ENCODE peak calls at places on chromosomes 4 and X, in four cellular contexts. U, R, M and I are unnamed samples. For H3K4me1, the result is how much of the 10 kb centered on the place peaks cover.

GRCh38 chrX:108167211-108167872 is 75.8 kb downstream of the ATG4A start:
- DNase-seq in U (no peak), R (no peak), M (peak), I (no peak)

GRCh38 chr4:182805606-182806149 is 111.5 kb downstream of the DCTD start:
- DNase-seq in U (no peak), R (no peak), M (no peak), I (no peak)

GRCh38 chrX:44733931-44734330 is 109.9 kb upstream of the DUSP21 start:
- DNase-seq in U (no peak), R (no peak), M (peak), I (no peak)

GRCh38 chr4:105988671-105989070 is 93.4 kb downstream of the NPNT start:
- DNase-seq in U (no peak), R (no peak), M (no peak), I (no peak)

GRCh38 chr4:145740796-145741195 is 60.9 kb downstream of the C4orf51 start:
- DNase-seq in U (no peak), R (no peak), M (no peak), I (no peak)

GRCh38 chr4:41258783-41259182 is 2.1 kb downstream of the UCHL1 start:
- DNase-seq in U (no peak), R (no peak), M (peak), I (peak)

GRCh38 chr4:5037553-5038551 is 13.4 kb upstream of the STK32B start:
- DNase-seq in U (no peak), R (no peak), M (peak), I (no peak)

GRCh38 chrX:63764946-63765345 is 20.1 kb downstream of the ARHGEF9 start:
- DNase-seq in U (no peak), R (no peak), M (peak), I (no peak)

GRCh38 chr4:183164963-183165362 is 65.9 kb downstream of the WWC2 start:
- DNase-seq in U (no peak), R (no peak), M (peak), I (no peak)

GRCh38 chrX:144566592-144566991 is 680.7 kb upstream of the SPANXN1 start:
- DNase-seq in U (no peak), R (no peak), M (no peak), I (no peak)

GRCh38 chr4:167234388-167234881 is at the start of gene SPOCK3:
- DNase-seq in U (peak), R (peak), M (peak), I (peak)

GRCh38 chrX:63686878-63687714 is 97.9 kb downstream of the ARHGEF9 start:
- DNase-seq in U (no peak), R (no peak), M (peak), I (peak)

GRCh38 chrX:40671126-40671525 is 23.8 kb upstream of the CXorf38 start:
- DNase-seq in U (no peak), R (no peak), M (no peak), I (no peak)

GRCh38 chrX:134459683-134460004 is 321 bp upstream of the HPRT1 start:
- DNase-seq in U (no peak), R (no peak), M (no peak), I (no peak)

GRCh38 chr4:849478-850175 is 23.7 kb upstream of the CPLX1 start:
- DNase-seq in U (peak), R (no peak), M (no peak), I (no peak)

GRCh38 chr4:158796370-158797140 is 27.7 kb downstream of the FNIP2 start:
- DNase-seq in U (no peak), R (peak), M (peak), I (no peak)

GRCh38 chrX:67384403-67384802 is 159.4 kb upstream of the AR start:
- DNase-seq in U (no peak), R (no peak), M (no peak), I (no peak)

GRCh38 chr4:21469438-21470032 is 479.0 kb downstream of the KCNIP4 start:
- DNase-seq in U (no peak), R (no peak), M (peak), I (peak)

GRCh38 chrX:151929131-151929530 is 16.4 kb downstream of the MAGEA4 start:
- DNase-seq in U (no peak), R (no peak), M (no peak), I (no peak)

GRCh38 chr4:79666875-79667274 is 258.8 kb upstream of the GK2 start:
- DNase-seq in U (no peak), R (no peak), M (no peak), I (no peak)

GRCh38 chr4:137705171-137705783 is 173.0 kb upstream of the PCDH18 start:
- DNase-seq in U (no peak), R (no peak), M (peak), I (no peak)

GRCh38 chr4:189002475-189002874 is 863.2 kb downstream of the TRIML1 start:
- DNase-seq in U (no peak), R (no peak), M (no peak), I (no peak)

GRCh38 chr4:48138936-48139335 is 4.9 kb upstream of the TXK start:
- DNase-seq in U (no peak), R (no peak), M (no peak), I (no peak)

GRCh38 chr4:171846232-171846631 is 33.0 kb downstream of the GALNTL6 start:
- DNase-seq in U (no peak), R (no peak), M (peak), I (peak)

GRCh38 chr4:84803121-84803520 is 163.4 kb downstream of the WDFY3 start:
- DNase-seq in U (no peak), R (no peak), M (no peak), I (no peak)

GRCh38 chr4:153834901-153835300 is 46.0 kb upstream of the SFRP2 start:
- DNase-seq in U (no peak), R (no peak), M (no peak), I (peak)

GRCh38 chrX:40508560-40508959 is 72.2 kb upstream of the ATP6AP2 start:
- DNase-seq in U (no peak), R (no peak), M (no peak), I (no peak)

GRCh38 chrX:13131511-13132137 is 87.2 kb upstream of the FAM9C start:
- DNase-seq in U (no peak), R (no peak), M (no peak), I (peak)

GRCh38 chrX:135463937-135464336 is 42.2 kb downstream of the SMIM10L2A start:
- DNase-seq in U (no peak), R (no peak), M (peak), I (no peak)

GRCh38 chr4:172648471-172648870 is 520.1 kb upstream of the GALNT7 start:
- DNase-seq in U (no peak), R (no peak), M (no peak), I (no peak)

GRCh38 chr4:46390353-46391058 is 578 bp upstream of the GABRA2 start:
- DNase-seq in U (peak), R (no peak), M (no peak), I (no peak)

GRCh38 chr4:46388860-46389259 is 1.1 kb downstream of the GABRA2 start:
- DNase-seq in U (no peak), R (no peak), M (no peak), I (no peak)

GRCh38 chr4:46389301-46389761 is 597 bp downstream of the GABRA2 start:
- DNase-seq in U (no peak), R (no peak), M (peak), I (no peak)

GRCh38 chr4:46386570-46386969 is 3.4 kb downstream of the GABRA2 start:
- DNase-seq in U (no peak), R (no peak), M (peak), I (peak)

GRCh38 chr4:46387956-46388355 is 2.0 kb downstream of the GABRA2 start:
- DNase-seq in U (no peak), R (no peak), M (no peak), I (no peak)
- H3K4me3 ChIP-seq in U (peak), R (no peak), M (no peak), I (no peak)

GRCh38 chr4:144302704-144303536 is 162.4 kb upstream of the GYPA start:
- DNase-seq in U (no peak), R (no peak), M (no peak), I (no peak)
- H3K4me1 ChIP-seq in U (under half), R (under half), M (under half), I (under half)

DNA sequence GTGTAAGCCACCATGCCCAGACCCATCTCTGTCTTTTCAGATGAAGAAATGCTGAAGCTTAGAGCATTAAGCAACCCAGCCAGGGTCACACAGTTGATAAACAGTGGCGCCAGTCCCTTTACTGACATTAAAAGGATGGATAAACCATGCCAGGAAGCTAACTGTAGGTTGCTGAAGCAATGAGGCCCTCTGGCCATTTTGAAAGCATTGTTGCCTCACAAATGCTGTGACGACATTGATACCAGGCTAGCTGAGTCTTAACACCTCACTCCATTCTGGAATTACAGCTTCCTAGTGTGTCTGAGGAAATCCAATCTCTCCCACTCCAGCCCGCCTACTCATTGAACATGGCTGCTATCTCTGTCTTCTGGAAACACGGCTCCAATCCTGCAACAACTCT is 89.7 kb downstream of the LNX1 start:
- DNase-seq in U (no peak), R (no peak), M (no peak), I (no peak)
- H3K4me3 ChIP-seq in U (no peak), R (no peak), M (no peak), I (no peak)

DNA sequence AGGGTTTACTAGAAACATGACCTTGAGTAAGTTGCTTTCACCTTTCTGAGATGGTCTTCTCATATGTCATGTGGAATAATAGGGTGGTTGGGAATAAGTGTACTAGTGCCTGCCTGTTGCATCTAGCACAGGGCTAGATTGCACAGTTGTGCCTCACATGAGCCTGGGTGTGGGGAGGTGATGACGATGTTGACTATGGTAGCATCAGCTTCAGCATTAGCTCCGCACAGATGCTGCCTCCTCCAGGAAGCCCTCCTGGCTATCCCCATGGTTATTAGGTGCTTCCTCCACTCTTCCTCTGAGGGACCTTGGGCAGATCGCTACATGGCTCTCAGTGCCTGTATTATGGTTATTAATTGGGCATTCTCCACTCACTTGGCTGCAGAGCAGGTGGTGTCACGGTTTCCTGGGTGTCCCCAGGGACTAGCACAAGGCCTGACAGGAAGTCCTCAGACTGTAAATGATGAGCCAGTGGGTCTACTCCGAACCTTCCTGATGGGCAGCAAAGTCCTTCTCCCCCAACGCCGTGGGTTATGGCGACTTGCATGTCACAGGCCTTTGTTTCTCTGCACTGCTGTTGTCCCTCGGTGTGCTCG is 325.6 kb downstream of the ARHGAP10 start:
- DNase-seq in U (no peak), R (no peak), M (no peak), I (no peak)
- H3K4me1 ChIP-seq in U (under half), R (under half), M (under half), I (under half)

DNA sequence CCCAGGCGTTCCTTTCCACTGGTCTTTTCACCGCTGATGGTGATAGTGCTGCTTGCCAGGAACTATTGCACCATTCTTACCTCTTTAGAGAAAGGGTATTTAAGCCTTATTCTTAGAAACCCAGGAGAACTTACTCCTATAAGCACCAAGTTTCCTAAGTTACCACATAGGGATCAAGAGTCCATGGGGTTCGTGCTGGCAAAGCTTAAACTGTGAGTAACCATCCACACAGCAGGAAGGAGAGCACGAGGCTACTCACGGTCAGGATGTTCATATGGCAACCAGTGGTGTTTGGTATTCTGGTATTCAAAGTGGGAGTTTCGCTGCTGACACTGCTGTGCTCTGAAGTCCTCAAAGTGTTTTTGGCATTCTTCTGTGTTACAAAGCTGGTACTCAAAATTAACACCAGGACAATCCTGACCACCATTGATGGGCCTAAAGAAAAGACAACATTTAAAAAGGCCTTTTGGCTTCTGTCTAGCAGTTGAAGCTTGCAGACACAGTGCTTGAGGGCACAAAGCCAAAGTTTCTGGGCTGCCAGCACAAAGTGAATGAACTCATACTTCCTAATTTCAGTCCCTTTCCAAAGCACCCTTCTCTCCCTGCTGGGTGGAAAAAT is 256.9 kb downstream of the ADAMTS3 start:
- DNase-seq in U (peak), R (peak), M (peak), I (no peak)
- H3K4me3 ChIP-seq in U (no peak), R (no peak), M (peak), I (no peak)

DNA sequence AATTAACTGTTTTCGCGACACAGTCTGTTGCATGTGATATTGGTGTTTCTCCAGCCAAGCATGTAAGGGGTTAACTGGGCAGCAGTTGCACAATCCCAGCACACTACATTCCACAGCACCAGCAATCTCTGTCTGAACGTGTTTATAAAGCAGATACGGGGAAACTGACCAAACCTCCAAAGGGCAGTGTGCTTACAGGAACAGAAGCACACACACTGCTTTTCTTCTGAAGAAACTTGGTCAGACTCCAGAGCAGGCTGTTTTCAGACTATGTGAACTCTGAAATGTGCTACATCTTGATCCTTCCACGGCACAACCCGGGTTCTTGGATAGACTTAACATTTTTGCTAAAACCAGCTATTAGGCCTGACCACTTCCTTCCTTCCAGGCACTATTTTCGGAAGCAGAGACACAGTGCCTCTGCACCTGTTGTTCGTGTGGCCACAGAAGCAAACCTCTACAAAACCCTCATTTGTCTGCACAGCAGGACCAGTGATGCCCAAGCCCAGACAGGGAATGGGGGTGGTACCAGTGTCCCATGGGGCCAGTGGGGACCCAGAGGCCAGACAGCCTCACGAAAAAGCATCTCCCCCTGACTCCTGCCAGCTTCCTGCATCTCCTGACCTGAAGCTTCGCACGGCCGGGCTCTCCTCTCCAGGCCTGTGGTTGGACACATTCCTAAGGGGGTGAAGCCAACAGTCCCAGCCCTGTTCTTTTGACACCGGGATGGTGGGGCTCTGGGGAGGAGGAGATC is 90.1 kb downstream of the IRF2 start:
- DNase-seq in U (peak), R (no peak), M (peak), I (no peak)
- H3K4me1 ChIP-seq in U (under half), R (under half), M (under half), I (under half)